ENCODE peak calls at places on chromosomes 6 and 20, in ten cellular contexts. One of them, this sample, is unnamed.

GRCh38 chr6:143136647-143137046 is 76.0 kb downstream of the AIG1 start:
- DNase-seq in A673: no peak
- DNase-seq in tibial nerve: no peak
- DNase-seq in psoas muscle: no peak
- DNase-seq in heart left ventricle: no peak
- DNase-seq in PC-3: no peak
- DNase-seq in upper lobe of left lung: no peak
- DNase-seq in H9: no peak
- DNase-seq in heart right ventricle: no peak
- DNase-seq in A549: no peak
- DNase-seq in this sample: no peak

GRCh38 chr6:105300090-105300489 is 102.8 kb downstream of the PREP start:
- DNase-seq in H9: no peak
- DNase-seq in heart right ventricle: no peak
- DNase-seq in psoas muscle: no peak
- DNase-seq in upper lobe of left lung: no peak
- DNase-seq in A549: no peak
- DNase-seq in A673: no peak
- DNase-seq in tibial nerve: no peak
- DNase-seq in PC-3: no peak
- DNase-seq in heart left ventricle: no peak
- DNase-seq in this sample: no peak

GRCh38 chr6:38871745-38872568 is 156.8 kb downstream of the DNAH8 start:
- DNase-seq in H9: peak; percentile 69
- DNase-seq in heart left ventricle: peak; percentile 27
- DNase-seq in upper lobe of left lung: peak; percentile 32
- DNase-seq in psoas muscle: no peak
- DNase-seq in A549: peak; percentile 38
- DNase-seq in PC-3: peak; percentile 76
- DNase-seq in A673: peak; percentile 70
- DNase-seq in tibial nerve: peak; percentile 72
- DNase-seq in heart right ventricle: peak; percentile 17
- DNase-seq in this sample: no peak

GRCh38 chr6:104688283-104688969 is 171.3 kb downstream of the HACE1 start:
- DNase-seq in PC-3: no peak
- DNase-seq in heart right ventricle: no peak
- DNase-seq in H9: no peak
- DNase-seq in psoas muscle: no peak
- DNase-seq in heart left ventricle: no peak
- DNase-seq in upper lobe of left lung: no peak
- DNase-seq in A673: no peak
- DNase-seq in A549: no peak
- DNase-seq in tibial nerve: no peak
- DNase-seq in this sample: no peak

GRCh38 chr6:105136433-105137350 is 43.1 kb downstream of the POPDC3 start:
- DNase-seq in heart left ventricle: peak; percentile 79
- DNase-seq in upper lobe of left lung: peak; percentile 28
- DNase-seq in tibial nerve: peak; percentile 21
- DNase-seq in A673: peak; percentile 51
- DNase-seq in H9: peak; percentile 68
- DNase-seq in A549: peak; percentile 45
- DNase-seq in psoas muscle: peak; percentile 75
- DNase-seq in heart right ventricle: peak; percentile 75
- DNase-seq in PC-3: no peak
- DNase-seq in this sample: peak; percentile 74

GRCh38 chr6:1135726-1136414 is 176.0 kb upstream of the FOXQ1 start:
- DNase-seq in heart left ventricle: no peak
- DNase-seq in A673: no peak
- DNase-seq in heart right ventricle: no peak
- DNase-seq in psoas muscle: no peak
- DNase-seq in H9: no peak
- DNase-seq in A549: no peak
- DNase-seq in tibial nerve: no peak
- DNase-seq in PC-3: no peak
- DNase-seq in upper lobe of left lung: no peak
- DNase-seq in this sample: no peak

GRCh38 chr6:74066168-74066871 is 370.3 kb downstream of the CD109 start:
- DNase-seq in A673: no peak
- DNase-seq in heart left ventricle: no peak
- DNase-seq in A549: no peak
- DNase-seq in psoas muscle: no peak
- DNase-seq in tibial nerve: no peak
- DNase-seq in H9: no peak
- DNase-seq in upper lobe of left lung: no peak
- DNase-seq in heart right ventricle: no peak
- DNase-seq in PC-3: peak; percentile 58
- DNase-seq in this sample: no peak

GRCh38 chr6:132354517-132355167 is 46.6 kb downstream of the MOXD1 start:
- DNase-seq in PC-3: peak; percentile 6
- DNase-seq in H9: no peak
- DNase-seq in A549: peak; percentile 29
- DNase-seq in heart left ventricle: no peak
- DNase-seq in tibial nerve: no peak
- DNase-seq in psoas muscle: no peak
- DNase-seq in upper lobe of left lung: no peak
- DNase-seq in A673: no peak
- DNase-seq in heart right ventricle: no peak
- DNase-seq in this sample: no peak

GRCh38 chr6:142459267-142459666 is 157.5 kb downstream of the ADGRG6 start:
- DNase-seq in A673: no peak
- DNase-seq in PC-3: no peak
- DNase-seq in tibial nerve: no peak
- DNase-seq in upper lobe of left lung: no peak
- DNase-seq in H9: no peak
- DNase-seq in heart left ventricle: no peak
- DNase-seq in heart right ventricle: no peak
- DNase-seq in A549: no peak
- DNase-seq in psoas muscle: no peak
- DNase-seq in this sample: no peak

GRCh38 chr20:58330692-58331091 is 21.2 kb downstream of the RAB22A start:
- DNase-seq in heart left ventricle: no peak
- DNase-seq in H9: no peak
- DNase-seq in heart right ventricle: peak; percentile 22
- DNase-seq in PC-3: no peak
- DNase-seq in psoas muscle: peak; percentile 32
- DNase-seq in A673: no peak
- DNase-seq in upper lobe of left lung: no peak
- DNase-seq in A549: no peak
- DNase-seq in tibial nerve: no peak
- DNase-seq in this sample: no peak

GRCh38 chr20:59831901-59832240 is 101.6 kb downstream of the SYCP2 start:
- DNase-seq in tibial nerve: no peak
- DNase-seq in upper lobe of left lung: peak; percentile 20
- DNase-seq in PC-3: no peak
- DNase-seq in psoas muscle: no peak
- DNase-seq in A673: no peak
- DNase-seq in H9: no peak
- DNase-seq in heart left ventricle: no peak
- DNase-seq in heart right ventricle: no peak
- DNase-seq in A549: no peak
- DNase-seq in this sample: no peak

GRCh38 chr20:64116541-64117423 is 9.4 kb upstream of the NPBWR2 start:
- DNase-seq in heart left ventricle: no peak
- DNase-seq in A549: no peak
- DNase-seq in H9: no peak
- DNase-seq in heart right ventricle: no peak
- DNase-seq in tibial nerve: no peak
- DNase-seq in psoas muscle: no peak
- DNase-seq in upper lobe of left lung: peak; percentile 4
- DNase-seq in A673: no peak
- DNase-seq in PC-3: no peak
- DNase-seq in this sample: peak; percentile 51

GRCh38 chr20:45405566-45406259 is 2.4 kb upstream of the DBNDD2 start:
- DNase-seq in heart left ventricle: peak; percentile 69
- DNase-seq in H9: peak; percentile 40
- DNase-seq in A673: no peak
- DNase-seq in psoas muscle: peak; percentile 55
- DNase-seq in heart right ventricle: peak; percentile 34
- DNase-seq in PC-3: peak; percentile 71
- DNase-seq in A549: no peak
- DNase-seq in tibial nerve: no peak
- DNase-seq in upper lobe of left lung: no peak
- DNase-seq in this sample: peak; percentile 77

GRCh38 chr20:46284028-46284427 is 24.3 kb downstream of the CDH22 start:
- DNase-seq in heart right ventricle: no peak
- DNase-seq in A549: no peak
- DNase-seq in upper lobe of left lung: no peak
- DNase-seq in heart left ventricle: no peak
- DNase-seq in A673: no peak
- DNase-seq in tibial nerve: no peak
- DNase-seq in PC-3: no peak
- DNase-seq in psoas muscle: no peak
- DNase-seq in H9: no peak
- DNase-seq in this sample: no peak

GRCh38 chr6:103017878-103018277 is 1624.4 kb downstream of the GRIK2 start:
- DNase-seq in heart left ventricle: no peak
- DNase-seq in psoas muscle: no peak
- DNase-seq in heart right ventricle: no peak
- DNase-seq in H9: no peak
- DNase-seq in PC-3: no peak
- DNase-seq in A549: no peak
- DNase-seq in tibial nerve: no peak
- DNase-seq in A673: no peak
- DNase-seq in upper lobe of left lung: no peak
- DNase-seq in this sample: no peak

GRCh38 chr6:21664263-21665081 is 70.9 kb downstream of the SOX4 start:
- DNase-seq in heart right ventricle: peak; percentile 36
- DNase-seq in psoas muscle: peak; percentile 36
- DNase-seq in A549: peak; percentile 15
- DNase-seq in A673: peak; percentile 45
- DNase-seq in upper lobe of left lung: no peak
- DNase-seq in tibial nerve: no peak
- DNase-seq in H9: peak; percentile 73
- DNase-seq in heart left ventricle: peak; percentile 44
- DNase-seq in PC-3: no peak
- DNase-seq in this sample: peak; percentile 72

GRCh38 chr6:115712562-115712961 is 348.1 kb downstream of the FRK start:
- DNase-seq in H9: no peak
- DNase-seq in heart left ventricle: no peak
- DNase-seq in heart right ventricle: no peak
- DNase-seq in psoas muscle: no peak
- DNase-seq in upper lobe of left lung: no peak
- DNase-seq in A549: no peak
- DNase-seq in A673: no peak
- DNase-seq in PC-3: no peak
- DNase-seq in tibial nerve: no peak
- DNase-seq in this sample: no peak

GRCh38 chr20:53768329-53768728 is 174.7 kb upstream of the ZNF217 start:
- DNase-seq in A673: peak; percentile 44
- DNase-seq in tibial nerve: no peak
- DNase-seq in PC-3: no peak
- DNase-seq in psoas muscle: no peak
- DNase-seq in upper lobe of left lung: no peak
- DNase-seq in H9: peak; percentile 66
- DNase-seq in A549: no peak
- DNase-seq in heart left ventricle: no peak
- DNase-seq in heart right ventricle: no peak
- DNase-seq in this sample: no peak
- H3K27ac ChIP-seq in A673: no peak overlapping the region
- H3K27ac ChIP-seq in tibial nerve: no peak overlapping the region
- H3K27ac ChIP-seq in PC-3: no peak overlapping the region
- H3K27ac ChIP-seq in psoas muscle: no peak overlapping the region
- H3K27ac ChIP-seq in upper lobe of left lung: no peak overlapping the region
- H3K27ac ChIP-seq in H9: no peak overlapping the region
- H3K27ac ChIP-seq in A549: peak overlapping the region; percentile 79
- H3K27ac ChIP-seq in heart left ventricle: no peak overlapping the region
- H3K27ac ChIP-seq in heart right ventricle: no peak overlapping the region
- H3K27ac ChIP-seq in this sample: no peak overlapping the region

GRCh38 chr20:13458860-13459451 is 179.8 kb downstream of the TASP1 start:
- DNase-seq in H9: no peak
- DNase-seq in A673: peak; percentile 63
- DNase-seq in PC-3: peak; percentile 49
- DNase-seq in A549: peak; percentile 59
- DNase-seq in psoas muscle: no peak
- DNase-seq in heart left ventricle: no peak
- DNase-seq in heart right ventricle: no peak
- DNase-seq in upper lobe of left lung: peak; percentile 25
- DNase-seq in tibial nerve: peak; percentile 13
- DNase-seq in this sample: no peak
- TF ChIP-seq CTCF in H9: peak; percentile 85
- TF ChIP-seq CTCF in A673: peak; percentile 81
- TF ChIP-seq CTCF in PC-3: peak; percentile 89
- TF ChIP-seq CTCF in A549: peak; percentile 65
- TF ChIP-seq CTCF in psoas muscle: peak; percentile 59
- TF ChIP-seq CTCF in heart left ventricle: peak; percentile 66
- TF ChIP-seq CTCF in heart right ventricle: peak; percentile 72
- TF ChIP-seq CTCF in upper lobe of left lung: peak; percentile 62
- TF ChIP-seq CTCF in tibial nerve: peak; percentile 43
- TF ChIP-seq CTCF in this sample: peak; percentile 72

GRCh38 chr6:5173862-5174643 is 86.7 kb downstream of the LYRM4 start:
- DNase-seq in heart left ventricle: no peak
- DNase-seq in A549: no peak
- DNase-seq in H9: no peak
- DNase-seq in upper lobe of left lung: no peak
- DNase-seq in A673: peak; percentile 72
- DNase-seq in psoas muscle: no peak
- DNase-seq in tibial nerve: no peak
- DNase-seq in heart right ventricle: peak; percentile 16
- DNase-seq in PC-3: no peak
- DNase-seq in this sample: no peak

GRCh38 chr6:5175635-5176034 is 85.1 kb downstream of the LYRM4 start:
- DNase-seq in heart right ventricle: no peak
- DNase-seq in A673: no peak
- DNase-seq in psoas muscle: no peak
- DNase-seq in H9: no peak
- DNase-seq in heart left ventricle: no peak
- DNase-seq in A549: no peak
- DNase-seq in upper lobe of left lung: no peak
- DNase-seq in tibial nerve: no peak
- DNase-seq in PC-3: no peak
- DNase-seq in this sample: no peak

GRCh38 chr6:5174756-5175155 is 86.0 kb downstream of the LYRM4 start:
- DNase-seq in upper lobe of left lung: no peak
- DNase-seq in H9: no peak
- DNase-seq in heart left ventricle: no peak
- DNase-seq in PC-3: no peak
- DNase-seq in A673: peak; percentile 47
- DNase-seq in psoas muscle: no peak
- DNase-seq in heart right ventricle: no peak
- DNase-seq in tibial nerve: no peak
- DNase-seq in A549: no peak
- DNase-seq in this sample: no peak

GRCh38 chr6:5175195-5175594 is 85.6 kb downstream of the LYRM4 start:
- DNase-seq in A549: peak; percentile 29
- DNase-seq in heart left ventricle: no peak
- DNase-seq in heart right ventricle: no peak
- DNase-seq in PC-3: peak; percentile 47
- DNase-seq in H9: peak; percentile 74
- DNase-seq in upper lobe of left lung: no peak
- DNase-seq in tibial nerve: no peak
- DNase-seq in A673: peak; percentile 68
- DNase-seq in psoas muscle: no peak
- DNase-seq in this sample: no peak

GRCh38 chr6:5172057-5172683 is 87.0 kb downstream of the PPP1R3G start:
- DNase-seq in heart right ventricle: no peak
- DNase-seq in PC-3: no peak
- DNase-seq in heart left ventricle: no peak
- DNase-seq in H9: no peak
- DNase-seq in A673: no peak
- DNase-seq in tibial nerve: no peak
- DNase-seq in upper lobe of left lung: no peak
- DNase-seq in A549: no peak
- DNase-seq in psoas muscle: no peak
- DNase-seq in this sample: no peak
- H3K4me1 ChIP-seq in heart right ventricle: no peaks in the 10 kb centered on the region
- H3K4me1 ChIP-seq in PC-3: no peaks in the 10 kb centered on the region
- H3K4me1 ChIP-seq in heart left ventricle: peaks cover 8% of the 10 kb centered on the region
- H3K4me1 ChIP-seq in H9: peaks cover 2% of the 10 kb centered on the region
- H3K4me1 ChIP-seq in A673: peaks cover 53% of the 10 kb centered on the region
- H3K4me1 ChIP-seq in tibial nerve: peaks cover 10% of the 10 kb centered on the region
- H3K4me1 ChIP-seq in upper lobe of left lung: no peaks in the 10 kb centered on the region
- H3K4me1 ChIP-seq in A549: no peaks in the 10 kb centered on the region
- H3K4me1 ChIP-seq in psoas muscle: peaks cover 3% of the 10 kb centered on the region
- H3K4me1 ChIP-seq in this sample: peaks cover 15% of the 10 kb centered on the region

GRCh38 chr20:38157635-38158495 is 7.2 kb downstream of the TGM2 start:
- DNase-seq in A549: no peak
- DNase-seq in heart right ventricle: no peak
- DNase-seq in PC-3: no peak
- DNase-seq in H9: no peak
- DNase-seq in heart left ventricle: peak; percentile 74
- DNase-seq in upper lobe of left lung: no peak
- DNase-seq in psoas muscle: no peak
- DNase-seq in A673: no peak
- DNase-seq in tibial nerve: no peak
- DNase-seq in this sample: no peak
- H3K27ac ChIP-seq in A549: peak overlapping the region; percentile 64
- H3K27ac ChIP-seq in heart right ventricle: peak overlapping the region; percentile 82
- H3K27ac ChIP-seq in PC-3: peak overlapping the region; percentile 52
- H3K27ac ChIP-seq in H9: no peak overlapping the region
- H3K27ac ChIP-seq in heart left ventricle: peak overlapping the region; percentile 90
- H3K27ac ChIP-seq in upper lobe of left lung: peak overlapping the region; percentile 85
- H3K27ac ChIP-seq in psoas muscle: peak overlapping the region; percentile 63
- H3K27ac ChIP-seq in A673: no peak overlapping the region
- H3K27ac ChIP-seq in tibial nerve: peak overlapping the region; percentile 13
- H3K27ac ChIP-seq in this sample: peak overlapping the region; percentile 78

This sample was measured in upper lobe of right lung.